ENCODE peak calls at places on chromosomes 2 and 18, in eight cellular contexts. L is ELR, B is posterior cingulate gyrus, K is iris pigment epithelial cell, V is tibial nerve, D is DMS79, N is T-helper 2 cell, H is fibroblast of the conjunctiva. S is an unnamed sample.

GRCh38 chr18:67302043-67302442 is 214.5 kb downstream of the DSEL start:
- DNase-seq in B (no peak), K (peak), N (no peak), L (peak), H (no peak), V (no peak), D (no peak), S (no peak)

GRCh38 chr2:231922945-231923344 is 3.3 kb downstream of the NPPC start:
- DNase-seq in D (no peak), K (no peak), B (no peak), H (no peak), N (no peak), L (no peak), V (no peak), S (no peak)

GRCh38 chr2:58569460-58570185 is 328.5 kb upstream of the FANCL start:
- DNase-seq in N (no peak), V (no peak), K (no peak), D (no peak), L (peak), B (no peak), H (no peak), S (no peak)

GRCh38 chr18:9429662-9429993 is 45.7 kb upstream of the RALBP1 start:
- DNase-seq in N (no peak), K (no peak), D (no peak), L (no peak), V (no peak), H (no peak), B (no peak), S (no peak)

GRCh38 chr18:58013241-58014211 is 30.5 kb upstream of the NEDD4L start:
- DNase-seq in D (no peak), V (no peak), N (no peak), L (peak), H (no peak), K (no peak), B (no peak), S (no peak)

GRCh38 chr2:96931966-96932365 is 54.4 kb downstream of the FAM178B start:
- DNase-seq in N (no peak), L (no peak), H (no peak), B (peak), V (no peak), D (no peak), K (no peak), S (no peak)

GRCh38 chr2:71744781-71745180 is 291.4 kb downstream of the DYSF start:
- DNase-seq in D (no peak), L (no peak), N (no peak), B (no peak), V (no peak), K (no peak), H (no peak), S (no peak)

GRCh38 chr18:9101730-9102390 is 639 bp upstream of the NDUFV2 start:
- DNase-seq in K (peak), D (no peak), L (peak), H (peak), V (no peak), N (no peak), B (no peak), S (no peak)

GRCh38 chr2:70705160-70705850 is 62.7 kb downstream of the ADD2 start:
- DNase-seq in B (no peak), K (no peak), H (no peak), V (no peak), N (no peak), D (no peak), L (no peak), S (no peak)

GRCh38 chr18:8615397-8616025 is 6.3 kb downstream of the RAB12 start:
- DNase-seq in V (no peak), K (peak), B (peak), H (peak), N (no peak), L (peak), D (peak), S (no peak)

GRCh38 chr2:105262662-105263091 is 21.1 kb downstream of the GPR45 start:
- DNase-seq in K (no peak), V (no peak), B (no peak), H (no peak), L (no peak), D (no peak), N (no peak), S (no peak)

GRCh38 chr2:158144914-158145625 is 43.4 kb downstream of the UPP2 start:
- DNase-seq in V (no peak), D (no peak), H (no peak), N (no peak), B (no peak), K (no peak), L (no peak), S (no peak)

GRCh38 chr2:200397785-200398184 is 91.3 kb downstream of the SPATS2L start:
- DNase-seq in V (no peak), N (no peak), H (no peak), K (no peak), L (peak), D (no peak), B (no peak), S (no peak)

GRCh38 chr18:22556271-22556990 is 138.7 kb upstream of the CTAGE1 start:
- DNase-seq in D (no peak), L (peak), V (no peak), N (no peak), K (no peak), B (no peak), H (no peak), S (no peak)